ENCODE peak calls at places on chromosomes 2 and 18, in nine cellular contexts. N is HCT116, R is breast epithelium, Z is heart left ventricle, T is PC-9, Q is tibial nerve, B is kidney epithelial cell, P is fibroblast of pulmonary artery, A is cardiac muscle cell. I is an unnamed sample.

GRCh38 chr2:12918841-12919445 is 202.2 kb downstream of the TRIB2 start:
- DNase-seq in N (no peak), R (no peak), Z (peak; percentile 60), T (no peak), Q (peak; percentile 72), B (no peak), P (peak; percentile 95), A (peak; percentile 98), I (peak; percentile 61)

GRCh38 chr18:55100817-55101457 is 141.7 kb upstream of the CCDC68 start:
- DNase-seq in N (peak; percentile 12), R (no peak), Z (no peak), T (peak; percentile 39), Q (no peak), B (peak; percentile 68), P (peak; percentile 47), A (peak; percentile 54), I (no peak)

GRCh38 chr2:43539436-43539835 is 56.4 kb downstream of the THADA start:
- DNase-seq in N (no peak), R (no peak), Z (no peak), T (no peak), Q (no peak), B (no peak), P (no peak), A (no peak), I (no peak)

GRCh38 chr2:68764781-68765385 is 30.3 kb downstream of the ARHGAP25 start:
- DNase-seq in N (no peak), R (no peak), Z (no peak), T (no peak), Q (no peak), B (no peak), P (peak; percentile 91), A (peak; percentile 86), I (no peak)

GRCh38 chr2:85266424-85267041 is 61.3 kb downstream of the TGOLN2 start:
- DNase-seq in N (peak; percentile 42), R (no peak), Z (peak; percentile 74), T (peak; percentile 37), Q (peak; percentile 64), B (no peak), P (peak; percentile 73), A (peak; percentile 74), I (peak; percentile 80)

GRCh38 chr2:221571391-221572179 is 519 bp downstream of the EPHA4 start:
- DNase-seq in N (no peak), R (no peak), Z (peak; percentile 41), T (peak; percentile 67), Q (peak; percentile 19), B (no peak), P (peak; percentile 38), A (peak; percentile 53), I (peak; percentile 51)

GRCh38 chr2:38590053-38590452 is 12.7 kb downstream of the HNRNPLL start:
- DNase-seq in N (no peak), R (no peak), Z (no peak), T (no peak), Q (no peak), B (no peak), P (no peak), A (no peak), I (no peak)

GRCh38 chr18:30149585-30149984 is 893.0 kb downstream of the DSC3 start:
- DNase-seq in N (no peak), R (no peak), Z (no peak), T (no peak), Q (no peak), B (no peak), P (no peak), A (no peak), I (no peak)

GRCh38 chr2:168573128-168573903 is 117.2 kb downstream of the CERS6 start:
- DNase-seq in N (no peak), R (no peak), Z (no peak), T (no peak), Q (peak; percentile 43), B (no peak), P (peak; percentile 55), A (peak; percentile 56), I (peak; percentile 36)

GRCh38 chr18:59079264-59079972 is 60.3 kb upstream of the SEC11C start:
- DNase-seq in N (no peak), R (no peak), Z (no peak), T (no peak), Q (no peak), B (no peak), P (no peak), A (no peak), I (no peak)

GRCh38 chr2:198242093-198242492 is 437.7 kb downstream of the PLCL1 start:
- DNase-seq in N (no peak), R (no peak), Z (no peak), T (no peak), Q (no peak), B (no peak), P (no peak), A (no peak), I (no peak)

GRCh38 chr2:214006601-214007000 is 404.3 kb upstream of the VWC2L start:
- DNase-seq in N (no peak), R (no peak), Z (no peak), T (no peak), Q (no peak), B (no peak), P (no peak), A (no peak), I (no peak)

DNA sequence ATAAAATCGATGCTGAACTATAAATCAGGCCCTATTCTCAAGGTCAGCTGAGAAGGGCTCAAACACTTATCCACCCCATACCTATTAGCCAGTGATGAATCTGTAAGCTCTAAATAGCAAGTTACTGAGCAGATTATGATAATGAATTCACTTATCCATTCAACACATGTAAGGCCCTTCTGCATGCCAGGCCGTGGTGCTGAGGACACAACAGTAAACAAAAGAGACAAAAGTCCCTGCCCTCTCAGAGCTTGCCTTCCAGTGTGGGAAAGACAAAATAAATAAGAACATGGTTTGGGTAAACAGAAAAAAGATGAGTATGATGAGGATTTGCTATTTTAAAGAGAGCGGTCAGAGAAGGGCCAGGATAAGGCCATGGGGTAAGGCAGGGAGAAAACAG is 11.7 kb downstream of the TTC32 start:
- DNase-seq in N (no peak), R (no peak), Z (no peak), T (no peak), Q (no peak), B (no peak), P (no peak), A (no peak), I (no peak)
- TF ChIP-seq CTCF in N (no peak), R (no peak), Z (no peak), T (no peak), Q (no peak), B (no peak), P (no peak), A (no peak), I (no peak)

GRCh38 chr2:133194777-133195335 is 373.4 kb downstream of the NCKAP5 start:
- DNase-seq in N (no peak), R (no peak), Z (no peak), T (no peak), Q (no peak), B (no peak), P (no peak), A (no peak), I (no peak)

GRCh38 chr2:133193544-133193943 is 374.7 kb downstream of the NCKAP5 start:
- DNase-seq in N (no peak), R (no peak), Z (no peak), T (no peak), Q (no peak), B (no peak), P (no peak), A (no peak), I (no peak)

GRCh38 chr2:133194068-133194655 is 374.1 kb downstream of the NCKAP5 start:
- DNase-seq in N (no peak), R (no peak), Z (no peak), T (no peak), Q (no peak), B (no peak), P (peak; percentile 8), A (peak; percentile 10), I (no peak)

GRCh38 chr2:133197156-133197555 is 371.1 kb downstream of the NCKAP5 start:
- DNase-seq in N (no peak), R (no peak), Z (no peak), T (no peak), Q (no peak), B (no peak), P (no peak), A (no peak), I (no peak)

GRCh38 chr2:133192028-133192427 is 376.2 kb downstream of the NCKAP5 start:
- DNase-seq in N (no peak), R (no peak), Z (no peak), T (no peak), Q (no peak), B (no peak), P (no peak), A (no peak), I (no peak)
- TF ChIP-seq CTCF in N (peak; percentile 22), R (no peak), Z (no peak), T (peak; percentile 42), Q (no peak), B (no peak), P (peak; percentile 7), A (no peak), I (no peak)

GRCh38 chr2:228876296-228876695 is 394.8 kb downstream of the PID1 start:
- DNase-seq in N (no peak), R (no peak), Z (no peak), T (no peak), Q (no peak), B (no peak), P (no peak), A (no peak), I (no peak)

GRCh38 chr2:228875152-228875875 is 395.8 kb downstream of the PID1 start:
- DNase-seq in N (no peak), R (no peak), Z (no peak), T (no peak), Q (no peak), B (peak; percentile 2), P (peak; percentile 25), A (peak; percentile 19), I (no peak)

GRCh38 chr2:228878138-228878537 is 392.9 kb downstream of the PID1 start:
- DNase-seq in N (no peak), R (no peak), Z (no peak), T (no peak), Q (no peak), B (no peak), P (no peak), A (no peak), I (no peak)
- TF ChIP-seq CTCF in N (no peak), R (no peak), Z (no peak), T (no peak), Q (no peak), B (no peak), P (no peak), A (no peak), I (no peak)

GRCh38 chr2:18376936-18377335 is 183.5 kb downstream of the RDH14 start:
- DNase-seq in N (no peak), R (no peak), Z (no peak), T (no peak), Q (no peak), B (no peak), P (no peak), A (no peak), I (no peak)

GRCh38 chr2:18381451-18381850 is 179.0 kb downstream of the RDH14 start:
- DNase-seq in N (no peak), R (no peak), Z (no peak), T (no peak), Q (no peak), B (no peak), P (no peak), A (no peak), I (no peak)

GRCh38 chr2:18378020-18378653 is 182.3 kb downstream of the RDH14 start:
- DNase-seq in N (peak; percentile 19), R (no peak), Z (peak; percentile 25), T (peak; percentile 27), Q (peak; percentile 43), B (no peak), P (peak; percentile 64), A (peak; percentile 60), I (no peak)

GRCh38 chr2:18380316-18380715 is 180.1 kb downstream of the RDH14 start:
- DNase-seq in N (no peak), R (no peak), Z (no peak), T (no peak), Q (no peak), B (no peak), P (peak; percentile 35), A (peak; percentile 60), I (no peak)

GRCh38 chr2:18379869-18380268 is 180.6 kb downstream of the RDH14 start:
- DNase-seq in N (no peak), R (no peak), Z (no peak), T (no peak), Q (no peak), B (no peak), P (no peak), A (no peak), I (no peak)
- TF ChIP-seq CTCF in N (no peak), R (no peak), Z (no peak), T (no peak), Q (no peak), B (no peak), P (no peak), A (no peak), I (no peak)